ENCODE peak calls at places on chromosomes 11 and 22, in seven cellular contexts. One of them, this sample, is unnamed.

GRCh38 chr11:71080239-71081097 is 171.9 kb downstream of the SHANK2 start:
- DNase-seq in WTC11: peak
- DNase-seq in HCT116: peak
- DNase-seq in GM12878: peak
- DNase-seq in K562: peak
- DNase-seq in HepG2: peak
- DNase-seq in H1: peak
- DNase-seq in this sample: peak

GRCh38 chr11:34926101-34926830 is 9.8 kb downstream of the PDHX start:
- DNase-seq in WTC11: no peak
- DNase-seq in K562: no peak
- DNase-seq in HepG2: peak
- DNase-seq in HCT116: peak
- DNase-seq in GM12878: no peak
- DNase-seq in H1: no peak
- DNase-seq in this sample: peak

GRCh38 chr22:38316340-38317236 is 645 bp downstream of the CSNK1E start:
- DNase-seq in GM12878: no peak
- DNase-seq in WTC11: no peak
- DNase-seq in HepG2: no peak
- DNase-seq in H1: peak
- DNase-seq in HCT116: no peak
- DNase-seq in K562: peak
- DNase-seq in this sample: peak

GRCh38 chr11:130247289-130247688 is 67.4 kb downstream of the ZBTB44 start:
- DNase-seq in GM12878: no peak
- DNase-seq in HCT116: no peak
- DNase-seq in HepG2: no peak
- DNase-seq in H1: no peak
- DNase-seq in WTC11: no peak
- DNase-seq in K562: no peak
- DNase-seq in this sample: no peak

GRCh38 chr11:24422371-24422770 is 74.5 kb upstream of the LUZP2 start:
- DNase-seq in HepG2: no peak
- DNase-seq in H1: no peak
- DNase-seq in GM12878: no peak
- DNase-seq in HCT116: no peak
- DNase-seq in WTC11: no peak
- DNase-seq in K562: no peak
- DNase-seq in this sample: no peak

GRCh38 chr11:32148824-32149223 is 58.0 kb downstream of the RCN1 start:
- DNase-seq in H1: no peak
- DNase-seq in WTC11: no peak
- DNase-seq in K562: no peak
- DNase-seq in HepG2: no peak
- DNase-seq in GM12878: no peak
- DNase-seq in HCT116: no peak
- DNase-seq in this sample: no peak

GRCh38 chr11:92322225-92322624 is 97.6 kb downstream of the FAT3 start:
- DNase-seq in HepG2: no peak
- DNase-seq in GM12878: no peak
- DNase-seq in K562: no peak
- DNase-seq in H1: no peak
- DNase-seq in HCT116: no peak
- DNase-seq in WTC11: no peak
- DNase-seq in this sample: no peak

GRCh38 chr11:27319065-27319464 is 44.0 kb downstream of the CCDC34 start:
- DNase-seq in K562: no peak
- DNase-seq in HCT116: peak
- DNase-seq in WTC11: no peak
- DNase-seq in HepG2: peak
- DNase-seq in H1: no peak
- DNase-seq in GM12878: peak
- DNase-seq in this sample: no peak

GRCh38 chr11:73641668-73642067 is 4.7 kb upstream of the PLEKHB1 start:
- DNase-seq in WTC11: no peak
- DNase-seq in GM12878: no peak
- DNase-seq in HepG2: no peak
- DNase-seq in H1: no peak
- DNase-seq in HCT116: no peak
- DNase-seq in K562: no peak
- DNase-seq in this sample: no peak

GRCh38 chr11:63816732-63817131 is 3.5 kb downstream of the SPINDOC start:
- DNase-seq in GM12878: no peak
- DNase-seq in K562: no peak
- DNase-seq in HCT116: no peak
- DNase-seq in WTC11: no peak
- DNase-seq in HepG2: no peak
- DNase-seq in H1: no peak
- DNase-seq in this sample: no peak

GRCh38 chr11:63814383-63814736 is 1.1 kb downstream of the SPINDOC start:
- DNase-seq in H1: no peak
- DNase-seq in GM12878: no peak
- DNase-seq in HCT116: no peak
- DNase-seq in K562: no peak
- DNase-seq in HepG2: no peak
- DNase-seq in WTC11: no peak
- DNase-seq in this sample: no peak

GRCh38 chr11:63813563-63814382 is 517 bp downstream of the SPINDOC start:
- DNase-seq in HepG2: no peak
- DNase-seq in WTC11: peak
- DNase-seq in H1: peak
- DNase-seq in K562: peak
- DNase-seq in GM12878: no peak
- DNase-seq in HCT116: no peak
- DNase-seq in this sample: peak

GRCh38 chr11:63811522-63811921 is 1.7 kb upstream of the SPINDOC start:
- DNase-seq in HepG2: no peak
- DNase-seq in H1: no peak
- DNase-seq in GM12878: no peak
- DNase-seq in WTC11: no peak
- DNase-seq in K562: no peak
- DNase-seq in HCT116: no peak
- DNase-seq in this sample: no peak

DNA sequence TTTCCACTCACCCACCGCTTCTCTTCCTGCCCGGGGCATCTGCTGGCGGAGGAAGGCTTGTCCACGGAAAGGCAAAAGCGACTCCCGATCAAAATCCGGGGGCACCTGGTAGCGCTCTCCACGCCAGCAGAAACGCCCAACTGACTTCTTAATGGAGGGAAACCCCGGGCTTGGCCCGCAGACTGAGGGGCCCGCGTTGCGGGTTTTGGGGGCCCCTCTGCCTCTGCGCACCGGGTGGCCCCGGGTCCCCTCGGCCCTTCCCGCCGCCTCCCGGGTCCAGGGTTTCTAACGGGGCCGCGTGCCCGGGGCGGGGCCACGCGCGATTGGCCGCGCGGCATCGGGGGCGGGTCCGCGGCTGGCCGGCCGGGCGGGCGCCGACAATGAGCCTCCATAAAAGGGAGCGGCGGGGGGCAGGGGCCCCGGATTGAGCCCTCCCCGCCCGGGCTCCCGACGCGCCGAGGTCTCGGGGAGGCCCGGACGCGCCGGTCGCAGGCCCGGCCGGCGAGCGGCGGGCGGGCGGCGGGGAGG is at the start of gene SPINDOC:
- DNase-seq in WTC11: peak
- DNase-seq in HepG2: peak
- DNase-seq in GM12878: no peak
- DNase-seq in H1: peak
- DNase-seq in K562: peak
- DNase-seq in HCT116: no peak
- DNase-seq in this sample: peak
- TF ChIP-seq SP1 in WTC11: peak
- TF ChIP-seq SP1 in HepG2: no peak
- TF ChIP-seq SP1 in GM12878: no peak
- TF ChIP-seq SP1 in H1: no peak
- TF ChIP-seq SP1 in K562: no peak
- TF ChIP-seq SP1 in HCT116: no peak
- TF ChIP-seq SP1 in this sample: no peak

GRCh38 chr11:75334976-75335375 is 16.5 kb downstream of the ARRB1 start:
- DNase-seq in GM12878: no peak
- DNase-seq in H1: no peak
- DNase-seq in K562: no peak
- DNase-seq in WTC11: peak
- DNase-seq in HepG2: no peak
- DNase-seq in HCT116: no peak
- DNase-seq in this sample: no peak
- TF ChIP-seq SP1 in GM12878: no peak
- TF ChIP-seq SP1 in H1: no peak
- TF ChIP-seq SP1 in K562: no peak
- TF ChIP-seq SP1 in WTC11: no peak
- TF ChIP-seq SP1 in HepG2: no peak
- TF ChIP-seq SP1 in HCT116: no peak
- TF ChIP-seq SP1 in this sample: no peak

GRCh38 chr22:22884888-22885840 is 2.5 kb upstream of the IGLL5 start:
- DNase-seq in HCT116: no peak
- DNase-seq in GM12878: no peak
- DNase-seq in H1: no peak
- DNase-seq in WTC11: no peak
- DNase-seq in HepG2: no peak
- DNase-seq in K562: peak
- DNase-seq in this sample: no peak
- TF ChIP-seq SP1 in HCT116: no peak
- TF ChIP-seq SP1 in GM12878: no peak
- TF ChIP-seq SP1 in H1: no peak
- TF ChIP-seq SP1 in WTC11: no peak
- TF ChIP-seq SP1 in HepG2: no peak
- TF ChIP-seq SP1 in K562: no peak
- TF ChIP-seq SP1 in this sample: no peak

GRCh38 chr11:109911488-109911887 is 181.7 kb upstream of the ZC3H12C start:
- DNase-seq in GM12878: no peak
- DNase-seq in WTC11: no peak
- DNase-seq in HCT116: no peak
- DNase-seq in K562: no peak
- DNase-seq in HepG2: no peak
- DNase-seq in H1: no peak
- DNase-seq in this sample: no peak
- TF ChIP-seq SP1 in GM12878: no peak
- TF ChIP-seq SP1 in WTC11: no peak
- TF ChIP-seq SP1 in HCT116: no peak
- TF ChIP-seq SP1 in K562: no peak
- TF ChIP-seq SP1 in HepG2: no peak
- TF ChIP-seq SP1 in H1: no peak
- TF ChIP-seq SP1 in this sample: no peak

This sample was measured in HEK293T.